ENCODE peak calls at places on chromosome 11, in seven cellular contexts. P is uterus, X is GM12891, T is thyroid gland, O is body of pancreas, E is suprapubic skin, J is A549. M is an unnamed sample.

GRCh38 chr11:64287676-64288352 is 2.2 kb downstream of the GPR137 start:
- DNase-seq in P (no peak), J (no peak), E (no peak), O (no peak), T (no peak), X (no peak), M (no peak)

GRCh38 chr11:105838668-105839403 is 183.2 kb downstream of the MSANTD4 start:
- DNase-seq in X (no peak), E (no peak), P (no peak), J (no peak), T (no peak), O (no peak), M (peak)

GRCh38 chr11:104033134-104033533 is 3.3 kb upstream of the DDI1 start:
- DNase-seq in O (no peak), T (no peak), E (no peak), J (peak), X (no peak), P (no peak), M (peak)

GRCh38 chr11:78850078-78850477 is 275.4 kb upstream of the NARS2 start:
- DNase-seq in X (no peak), J (no peak), T (no peak), P (no peak), O (no peak), E (no peak), M (no peak)

GRCh38 chr11:33778682-33779081 is 4.4 kb upstream of the FBXO3 start:
- DNase-seq in O (no peak), E (no peak), J (no peak), P (no peak), T (no peak), X (no peak), M (peak)

GRCh38 chr11:6735306-6735705 is 36.5 kb downstream of the OR2AG2 start:
- DNase-seq in T (no peak), X (no peak), J (no peak), E (no peak), P (no peak), O (no peak), M (no peak)

GRCh38 chr11:86335131-86335768 is 33.2 kb downstream of the HIKESHI start:
- DNase-seq in P (no peak), T (no peak), J (no peak), O (no peak), E (no peak), X (no peak), M (no peak)

GRCh38 chr11:41431784-41432183 is 27.7 kb downstream of the LRRC4C start:
- DNase-seq in X (no peak), P (no peak), O (no peak), J (no peak), T (no peak), E (no peak), M (no peak)

GRCh38 chr11:12502950-12503579 is 125.7 kb downstream of the PARVA start:
- DNase-seq in X (no peak), E (no peak), P (no peak), O (no peak), T (no peak), J (no peak), M (no peak)

GRCh38 chr11:73129198-73129597 is 12.9 kb downstream of the FCHSD2 start:
- DNase-seq in E (no peak), P (no peak), X (no peak), T (no peak), J (no peak), O (no peak), M (no peak)

GRCh38 chr11:70824590-70825300 is 426.4 kb downstream of the CTTN start:
- DNase-seq in X (no peak), J (no peak), E (no peak), P (no peak), T (peak), O (no peak), M (no peak)

GRCh38 chr11:116505466-116506247 is 267.1 kb downstream of the BUD13 start:
- DNase-seq in T (no peak), X (no peak), O (no peak), P (no peak), J (no peak), E (no peak), M (no peak)

GRCh38 chr11:108647701-108648527 is 17.0 kb upstream of the DDX10 start:
- DNase-seq in O (peak), P (peak), E (peak), X (no peak), T (peak), J (peak), M (no peak)

GRCh38 chr11:82718307-82718706 is 15.4 kb downstream of the FAM181B start:
- DNase-seq in J (peak), P (no peak), T (peak), O (peak), E (no peak), X (peak), M (peak)

GRCh38 chr11:22521226-22521625 is 104.4 kb downstream of the FANCF start:
- DNase-seq in J (no peak), O (no peak), X (no peak), P (no peak), T (no peak), E (no peak), M (no peak)

GRCh38 chr11:16981651-16982194 is 32.5 kb downstream of the PLEKHA7 start:
- DNase-seq in T (peak), O (peak), J (no peak), X (no peak), P (no peak), E (no peak), M (peak)

GRCh38 chr11:33689089-33689488 is 11.5 kb downstream of the C11orf91 start:
- DNase-seq in X (no peak), O (no peak), T (no peak), E (no peak), P (no peak), J (no peak), M (peak)

GRCh38 chr11:70108250-70108649 is 30.1 kb downstream of the ANO1 start:
- DNase-seq in X (no peak), O (no peak), P (peak), T (no peak), E (no peak), J (no peak), M (no peak)

GRCh38 chr11:11996321-11997174 is 11.9 kb downstream of the DKK3 start:
- DNase-seq in J (no peak), P (no peak), X (no peak), O (no peak), T (no peak), E (no peak), M (no peak)

GRCh38 chr11:120304526-120304925 is 20.6 kb upstream of the TLCD5 start:
- DNase-seq in E (no peak), J (peak), X (no peak), T (no peak), P (no peak), O (no peak), M (peak)

GRCh38 chr11:14411818-14412217 is 52.8 kb upstream of the RRAS2 start:
- DNase-seq in E (peak), J (no peak), T (no peak), P (no peak), X (no peak), O (no peak), M (no peak)

GRCh38 chr11:114413958-114414357 is 13.5 kb downstream of the RBM7 start:
- DNase-seq in E (no peak), J (no peak), O (no peak), X (no peak), T (no peak), P (no peak), M (no peak)

GRCh38 chr11:22657101-22657694 is 9.2 kb upstream of the GAS2 start:
- DNase-seq in J (no peak), P (no peak), X (no peak), T (no peak), E (no peak), O (no peak), M (no peak)

GRCh38 chr11:117197516-117198456 is 1.4 kb upstream of the TAGLN start:
- DNase-seq in O (no peak), X (no peak), P (peak), J (no peak), E (no peak), T (peak), M (no peak)

GRCh38 chr11:102453921-102454320 is 1.4 kb upstream of the TMEM123 start:
- DNase-seq in P (no peak), T (no peak), E (no peak), J (no peak), X (no peak), O (no peak), M (no peak)

GRCh38 chr11:102451693-102452460 is 688 bp downstream of the TMEM123 start:
- DNase-seq in O (peak), P (peak), T (peak), E (peak), J (peak), X (peak), M (peak)

GRCh38 chr11:102453286-102453797 is 777 bp upstream of the TMEM123 start:
- DNase-seq in O (no peak), J (no peak), X (no peak), P (peak), T (peak), E (no peak), M (no peak)

GRCh38 chr11:102451041-102451692 is 1.4 kb downstream of the TMEM123 start:
- DNase-seq in O (no peak), P (no peak), X (no peak), E (no peak), J (no peak), T (no peak), M (no peak)

DNA sequence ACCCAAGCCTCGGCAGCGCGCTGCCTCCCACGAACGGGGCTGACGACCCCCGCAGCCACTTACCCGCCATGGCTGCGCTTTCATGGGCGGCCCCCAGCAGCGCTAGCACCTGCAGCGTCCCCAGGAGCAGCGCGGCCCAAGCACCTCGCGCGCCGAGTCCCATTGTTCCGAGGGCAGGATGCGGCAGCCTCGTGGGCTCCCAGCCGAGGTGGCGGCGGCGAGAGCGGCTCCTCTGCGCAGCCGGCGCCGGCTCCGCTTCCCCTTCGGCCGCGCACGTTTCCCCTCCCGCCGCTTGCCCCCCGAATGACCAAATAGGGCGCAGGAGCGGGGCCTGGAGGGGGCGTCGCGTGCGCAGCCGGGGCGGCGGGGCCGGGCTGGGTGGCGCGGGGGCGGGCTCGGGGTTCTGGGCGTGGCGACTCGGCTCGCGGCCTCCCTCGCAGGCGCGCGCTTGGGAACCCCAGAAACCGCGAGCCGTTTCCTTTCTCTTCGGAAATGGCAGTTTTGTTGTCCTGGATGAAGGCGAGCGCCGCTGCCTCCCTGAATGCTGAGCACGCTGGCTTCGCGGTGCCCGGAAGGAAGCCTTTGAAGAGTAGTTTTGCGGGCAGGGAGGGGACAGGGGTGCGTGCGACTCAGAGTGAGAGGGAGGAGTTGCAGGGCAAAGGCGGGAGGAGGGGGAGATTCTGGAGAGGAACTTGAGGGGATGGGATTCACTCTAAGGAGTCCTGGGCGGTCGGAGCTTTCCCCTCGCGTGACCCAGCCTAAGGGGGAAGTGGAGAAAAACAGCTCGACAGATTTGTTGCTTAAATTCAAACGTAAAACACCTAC is at the start of gene TMEM123:
- DNase-seq in E (peak), J (peak), O (peak), T (peak), X (peak), P (peak), M (peak)
- TF ChIP-seq POLR2A in E (no peak), J (peak), O (peak), T (peak), X (peak), P (peak), M (peak)

DNA sequence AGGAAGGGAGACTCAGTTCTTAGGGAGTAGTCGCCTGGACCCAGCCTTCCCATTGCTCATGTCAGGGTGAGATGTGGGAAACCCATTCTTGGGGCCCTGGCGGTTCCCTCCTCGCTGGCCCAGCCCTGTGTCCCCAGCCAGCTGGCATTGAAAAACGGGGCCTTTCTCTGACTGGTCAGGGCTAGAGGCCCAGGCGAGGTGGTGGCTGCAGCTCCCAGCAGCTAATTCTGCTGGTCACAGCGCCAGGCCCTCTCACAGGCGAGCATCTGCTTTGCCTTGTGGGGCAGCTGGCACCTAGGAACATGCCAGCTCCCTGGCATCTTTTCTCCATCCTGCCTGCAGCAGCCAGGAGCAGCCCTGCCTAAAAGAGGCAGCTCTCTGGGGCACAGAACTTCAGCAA is 20.1 kb downstream of the TSPAN18 start:
- DNase-seq in E (no peak), T (no peak), P (no peak), X (no peak), O (no peak), J (no peak), M (no peak)
- TF ChIP-seq POLR2A in E (no peak), T (no peak), P (no peak), X (no peak), O (no peak), J (no peak), M (no peak)

GRCh38 chr11:119087747-119088241 is 3.1 kb downstream of the HMBS start:
- DNase-seq in O (no peak), E (no peak), P (no peak), X (no peak), J (no peak), T (peak), M (no peak)
- TF ChIP-seq POLR2A in O (no peak), E (no peak), P (no peak), X (no peak), J (no peak), T (no peak), M (no peak)

GRCh38 chr11:199004-199581 is 6.2 kb downstream of the SCGB1C1 start:
- DNase-seq in J (no peak), P (no peak), T (no peak), E (peak), O (peak), X (no peak), M (no peak)

GRCh38 chr11:198236-198806 is 5.4 kb downstream of the SCGB1C1 start:
- DNase-seq in P (no peak), T (no peak), X (no peak), O (peak), J (no peak), E (peak), M (no peak)

GRCh38 chr11:197741-198235 is 4.9 kb downstream of the SCGB1C1 start:
- DNase-seq in P (no peak), E (peak), O (peak), T (no peak), J (no peak), X (no peak), M (no peak)

GRCh38 chr11:200224-201003 is 6.8 kb downstream of the BET1L start:
- DNase-seq in E (peak), O (peak), J (no peak), P (no peak), X (no peak), T (no peak), M (no peak)

DNA sequence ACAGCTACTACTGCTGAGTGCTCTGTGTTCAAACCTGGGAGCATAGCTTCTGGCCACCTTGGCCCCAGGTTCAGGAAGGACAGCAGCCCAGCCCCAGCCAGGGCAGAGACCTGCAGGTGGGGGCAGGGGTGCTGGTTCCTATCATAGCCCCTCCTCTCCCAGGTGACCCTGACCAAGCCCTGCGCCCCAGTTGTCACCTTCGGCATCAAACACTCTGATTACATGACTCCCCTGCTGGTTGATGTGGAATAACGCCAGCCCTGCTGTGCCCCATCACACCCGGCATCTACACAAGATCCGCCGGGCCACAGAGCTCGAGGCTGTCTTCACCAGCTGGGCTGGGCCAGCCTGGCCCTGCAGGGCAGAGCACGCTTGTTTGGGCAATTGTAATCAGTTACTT is 6.9 kb downstream of the SCGB1C1 start:
- DNase-seq in T (no peak), J (no peak), X (no peak), E (peak), P (no peak), O (peak), M (no peak)
- TF ChIP-seq POLR2A in T (no peak), J (no peak), X (no peak), E (no peak), P (no peak), O (no peak), M (no peak)

DNA sequence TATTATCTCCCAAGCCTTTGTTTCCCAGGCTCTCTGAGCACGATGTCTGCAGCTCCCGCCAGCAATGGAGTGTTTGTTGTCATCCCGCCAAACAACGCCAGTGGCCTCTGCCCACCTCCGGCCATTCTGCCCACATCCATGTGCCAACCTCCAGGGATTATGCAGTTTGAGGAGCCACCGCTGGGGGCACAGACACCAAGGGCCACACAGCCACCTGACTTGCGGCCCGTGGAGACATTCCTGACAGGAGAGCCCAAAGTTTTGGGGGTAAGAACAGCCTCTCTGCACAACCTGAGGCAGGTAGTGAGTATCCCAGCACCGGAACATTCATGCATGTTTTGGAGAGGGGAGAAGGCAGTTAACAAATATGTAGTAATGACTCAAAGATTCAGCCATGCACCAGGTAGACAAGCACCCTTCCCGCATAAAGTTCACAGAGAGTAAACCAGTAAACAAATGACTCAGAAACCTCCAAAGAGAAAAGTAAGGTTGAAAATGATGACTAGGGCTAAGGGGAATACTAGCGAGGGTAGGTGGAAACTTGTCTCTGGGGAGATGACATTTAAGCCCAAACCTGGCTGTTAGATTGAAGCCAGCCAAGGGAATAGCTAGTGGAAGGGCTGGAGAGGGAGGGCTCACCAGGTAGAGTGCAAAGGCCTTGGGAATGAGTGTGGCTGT is 7.2 kb downstream of the MS4A15 start:
- DNase-seq in O (no peak), E (no peak), J (no peak), P (no peak), T (no peak), X (no peak), M (no peak)
- TF ChIP-seq POLR2A in O (no peak), E (no peak), J (no peak), P (no peak), T (no peak), X (no peak), M (no peak)